ENCODE peak calls at places on chromosome X, in ten cellular contexts. R is GM04503; S is stimulated activated CD4-positive, alpha-beta T cell treated with anti-CD3 and anti-CD28 coated beads, Interleukin-4, amount 100 ng/mL, for 48 hours; T is T-helper 1 cell; X is IMR-90; Y is H7; V is psoas muscle; J is activated T-helper 1 cell treated with anti-CD3 and anti-CD28 coated beads, Interleukin-2, amount 50 U/mL, for 16 hours; G is dermis blood vessel endothelial cell; I is WTC11. E is an unnamed sample.

GRCh38 chrX:119692241-119693031 is 532 bp downstream of the SEPTIN6 start:
- DNase-seq in R (no peak), S (peak; percentile 53), T (peak; percentile 54), X (peak; percentile 48), Y (peak; percentile 72), V (peak; percentile 27), J (no peak), G (peak; percentile 26), I (peak; percentile 41), E (peak; percentile 3)

GRCh38 chrX:74925210-74926088 is at the start of gene NEXMIF:
- DNase-seq in R (no peak), S (peak; percentile 3), T (peak; percentile 8), X (no peak), Y (peak; percentile 38), V (no peak), J (no peak), G (peak; percentile 31), I (peak; percentile 8), E (no peak)

GRCh38 chrX:130111220-130111934 is 1.1 kb upstream of the ELF4 start:
- DNase-seq in R (no peak), S (no peak), T (no peak), X (no peak), Y (peak; percentile 69), V (no peak), J (no peak), G (no peak), I (no peak), E (no peak)

GRCh38 chrX:121106484-121107235 is 59.2 kb downstream of the GLUD2 start:
- DNase-seq in R (no peak), S (no peak), T (no peak), X (no peak), Y (no peak), V (no peak), J (no peak), G (no peak), I (no peak), E (no peak)

GRCh38 chrX:97743014-97743413 is 859.3 kb downstream of the RPA4 start:
- DNase-seq in R (no peak), S (peak; percentile 5), T (no peak), X (no peak), Y (no peak), V (no peak), J (no peak), G (peak; percentile 0), I (peak; percentile 14), E (no peak)

GRCh38 chrX:133776072-133776471 is 209.3 kb downstream of the GPC3 start:
- DNase-seq in R (no peak), S (peak; percentile 21), T (peak; percentile 20), X (no peak), Y (peak; percentile 45), V (no peak), J (peak; percentile 6), G (peak; percentile 3), I (peak; percentile 71), E (no peak)

GRCh38 chrX:46777971-46778810 is 19.3 kb upstream of the SLC9A7 start:
- DNase-seq in R (no peak), S (no peak), T (no peak), X (peak; percentile 56), Y (no peak), V (no peak), J (no peak), G (peak; percentile 48), I (no peak), E (no peak)

GRCh38 chrX:150036181-150036580 is 97.9 kb upstream of the EOLA2 start:
- DNase-seq in R (no peak), S (no peak), T (no peak), X (peak; percentile 70), Y (no peak), V (no peak), J (no peak), G (peak; percentile 71), I (no peak), E (no peak)

GRCh38 chrX:72046447-72046846 is 85.3 kb downstream of the RTL5 start:
- DNase-seq in R (no peak), S (no peak), T (no peak), X (no peak), Y (no peak), V (no peak), J (no peak), G (peak; percentile 72), I (no peak), E (no peak)

GRCh38 chrX:97539970-97540519 is 656.3 kb downstream of the RPA4 start:
- DNase-seq in R (no peak), S (no peak), T (no peak), X (peak; percentile 2), Y (no peak), V (no peak), J (no peak), G (peak; percentile 49), I (no peak), E (no peak)

GRCh38 chrX:111869639-111870034 is 6.3 kb upstream of the TRPC5OS start:
- DNase-seq in R (peak; percentile 5), S (no peak), T (no peak), X (peak; percentile 63), Y (peak; percentile 55), V (no peak), J (no peak), G (peak; percentile 38), I (peak; percentile 19), E (peak; percentile 0)

GRCh38 chrX:41043950-41044349 is 41.3 kb upstream of the USP9X start:
- DNase-seq in R (no peak), S (no peak), T (no peak), X (peak; percentile 84), Y (no peak), V (no peak), J (no peak), G (peak; percentile 27), I (no peak), E (no peak)

GRCh38 chrX:78092296-78092695 is 11.8 kb upstream of the PGK1 start:
- DNase-seq in R (no peak), S (no peak), T (no peak), X (peak; percentile 71), Y (peak; percentile 33), V (no peak), J (no peak), G (peak; percentile 61), I (peak; percentile 29), E (no peak)

GRCh38 chrX:40543661-40544328 is 37.0 kb upstream of the ATP6AP2 start:
- DNase-seq in R (no peak), S (no peak), T (peak; percentile 6), X (peak; percentile 71), Y (peak; percentile 65), V (no peak), J (no peak), G (peak; percentile 76), I (no peak), E (no peak)

GRCh38 chrX:32514986-32515385 is 696.4 kb downstream of the DMD start:
- DNase-seq in R (no peak), S (no peak), T (no peak), X (no peak), Y (no peak), V (no peak), J (no peak), G (no peak), I (no peak), E (no peak)

GRCh38 chrX:153722704-153723350 is 1.4 kb downstream of the BCAP31 start:
- DNase-seq in R (no peak), S (no peak), T (no peak), X (no peak), Y (no peak), V (no peak), J (no peak), G (peak; percentile 50), I (no peak), E (no peak)

GRCh38 chrX:133985164-133986007 is at the start of gene GPC3:
- DNase-seq in R (no peak), S (no peak), T (peak; percentile 7), X (peak; percentile 0), Y (peak; percentile 93), V (peak; percentile 21), J (no peak), G (peak; percentile 14), I (peak; percentile 73), E (no peak)

GRCh38 chrX:52270453-52271116 is 85.9 kb downstream of the MAGED4 start:
- DNase-seq in R (no peak), S (no peak), T (no peak), X (no peak), Y (no peak), V (no peak), J (no peak), G (no peak), I (no peak), E (no peak)

GRCh38 chrX:134990475-134991473 is at the start of gene SMIM10:
- DNase-seq in R (no peak), S (peak; percentile 6), T (no peak), X (peak; percentile 79), Y (peak; percentile 84), V (peak; percentile 83), J (no peak), G (peak; percentile 56), I (peak; percentile 36), E (peak; percentile 0)

GRCh38 chrX:41671082-41671481 is 17.7 kb upstream of the GPR34 start:
- DNase-seq in R (no peak), S (no peak), T (no peak), X (no peak), Y (no peak), V (no peak), J (no peak), G (no peak), I (no peak), E (no peak)

GRCh38 chrX:79161655-79162054 is 17.2 kb downstream of the GPR174 start:
- DNase-seq in R (no peak), S (no peak), T (peak; percentile 38), X (no peak), Y (no peak), V (no peak), J (no peak), G (peak; percentile 15), I (no peak), E (no peak)

GRCh38 chrX:151852294-151852693 is 60.4 kb upstream of the MAGEA4 start:
- DNase-seq in R (no peak), S (no peak), T (no peak), X (no peak), Y (no peak), V (no peak), J (no peak), G (no peak), I (peak; percentile 20), E (no peak)

GRCh38 chrX:48901069-48901468 is 3.3 kb downstream of the PQBP1 start:
- DNase-seq in R (no peak), S (no peak), T (no peak), X (no peak), Y (no peak), V (no peak), J (no peak), G (no peak), I (no peak), E (no peak)

GRCh38 chrX:16101581-16101980 is 21.8 kb upstream of the GRPR start:
- DNase-seq in R (no peak), S (no peak), T (no peak), X (no peak), Y (no peak), V (no peak), J (no peak), G (no peak), I (no peak), E (no peak)

GRCh38 chrX:13283968-13284914 is 35.6 kb downstream of the ATXN3L start:
- DNase-seq in R (peak; percentile 58), S (no peak), T (no peak), X (peak; percentile 78), Y (peak; percentile 51), V (no peak), J (no peak), G (peak; percentile 80), I (peak; percentile 14), E (peak; percentile 11)

GRCh38 chrX:119880552-119881437 is 9.2 kb downstream of the NDUFA1 start:
- DNase-seq in R (no peak), S (no peak), T (peak; percentile 24), X (peak; percentile 63), Y (peak; percentile 36), V (no peak), J (no peak), G (peak; percentile 71), I (no peak), E (peak; percentile 1)

GRCh38 chrX:48045410-48046311 is 25.8 kb downstream of the ZNF630 start:
- DNase-seq in R (peak; percentile 25), S (no peak), T (no peak), X (peak; percentile 77), Y (no peak), V (peak; percentile 27), J (no peak), G (peak; percentile 75), I (no peak), E (no peak)

GRCh38 chrX:64850371-64851082 is 125.7 kb downstream of the ZC4H2 start:
- DNase-seq in R (no peak), S (no peak), T (no peak), X (no peak), Y (no peak), V (no peak), J (no peak), G (no peak), I (no peak), E (no peak)